ENCODE peak calls at places on chromosomes 6 and 20, in nine cellular contexts. I is left ventricle myocardium inferior; Y is pancreas; N is mammary epithelial cell; G is heart left ventricle; W is hepatocyte; L is CD8-positive, alpha-beta T cell; Z is lower lobe of right lung; D is neuronal stem cell. E is an unnamed sample.

GRCh38 chr6:89895273-89895874 is 1.1 kb downstream of the GJA10 start:
- DNase-seq in I (no peak), Y (no peak), N (peak; percentile 58), G (no peak), W (peak; percentile 80), L (no peak), Z (no peak), D (peak; percentile 63), E (no peak)

GRCh38 chr20:58395604-58396003 is 6.6 kb downstream of the VAPB start:
- DNase-seq in I (no peak), Y (no peak), N (no peak), G (no peak), W (no peak), L (no peak), Z (no peak), D (no peak), E (no peak)

GRCh38 chr20:51447097-51447764 is 95.3 kb downstream of the NFATC2 start:
- DNase-seq in I (peak; percentile 30), Y (peak; percentile 32), N (peak; percentile 88), G (peak; percentile 60), W (peak; percentile 79), L (no peak), Z (no peak), D (peak; percentile 35), E (no peak)

GRCh38 chr6:119442776-119443184 is 93.2 kb upstream of the MAN1A1 start:
- DNase-seq in I (no peak), Y (peak; percentile 35), N (no peak), G (peak; percentile 23), W (no peak), L (no peak), Z (no peak), D (no peak), E (peak; percentile 36)

GRCh38 chr20:16599257-16599656 is 26.0 kb upstream of the KIF16B start:
- DNase-seq in I (no peak), Y (no peak), N (no peak), G (no peak), W (no peak), L (no peak), Z (no peak), D (no peak), E (no peak)

GRCh38 chr6:39849228-39849627 is 57.1 kb downstream of the DAAM2 start:
- DNase-seq in I (no peak), Y (no peak), N (no peak), G (no peak), W (no peak), L (no peak), Z (no peak), D (no peak), E (no peak)

GRCh38 chr6:87473419-87473903 is 687 bp downstream of the SLC35A1 start:
- DNase-seq in I (no peak), Y (no peak), N (peak; percentile 46), G (no peak), W (peak; percentile 75), L (no peak), Z (peak; percentile 53), D (no peak), E (peak; percentile 63)

GRCh38 chr20:52001999-52002666 is 189.4 kb downstream of the ZFP64 start:
- DNase-seq in I (no peak), Y (no peak), N (no peak), G (no peak), W (peak; percentile 21), L (no peak), Z (no peak), D (no peak), E (no peak)

GRCh38 chr6:13535306-13535705 is 39.1 kb upstream of the SIRT5 start:
- DNase-seq in I (no peak), Y (no peak), N (no peak), G (no peak), W (no peak), L (no peak), Z (no peak), D (no peak), E (no peak)

GRCh38 chr20:50594591-50595432 is 84.6 kb downstream of the PTPN1 start:
- DNase-seq in I (no peak), Y (no peak), N (no peak), G (no peak), W (no peak), L (no peak), Z (no peak), D (no peak), E (no peak)

GRCh38 chr6:105482227-105482839 is 79.5 kb upstream of the PREP start:
- DNase-seq in I (peak; percentile 68), Y (no peak), N (no peak), G (peak; percentile 59), W (peak; percentile 20), L (no peak), Z (no peak), D (no peak), E (peak; percentile 58)

GRCh38 chr20:62328684-62329388 is 26.0 kb downstream of the ADRM1 start:
- DNase-seq in I (no peak), Y (no peak), N (no peak), G (no peak), W (no peak), L (no peak), Z (no peak), D (no peak), E (no peak)

GRCh38 chr6:4804095-4804494 is 27.9 kb downstream of the CDYL start:
- DNase-seq in I (no peak), Y (no peak), N (peak; percentile 92), G (no peak), W (peak; percentile 38), L (no peak), Z (no peak), D (no peak), E (no peak)

GRCh38 chr6:27145731-27146455 is 101.6 kb upstream of the PRSS16 start:
- DNase-seq in I (peak; percentile 65), Y (peak; percentile 80), N (peak; percentile 83), G (peak; percentile 83), W (peak; percentile 85), L (peak; percentile 74), Z (peak; percentile 82), D (no peak), E (peak; percentile 43)

GRCh38 chr20:56428881-56429280 is 16.8 kb downstream of the CASS4 start:
- DNase-seq in I (no peak), Y (no peak), N (no peak), G (no peak), W (no peak), L (peak; percentile 27), Z (no peak), D (no peak), E (no peak)
- H3K27ac ChIP-seq in I (no peak overlapping the region), Y (no peak overlapping the region), N (no peak overlapping the region), G (no peak overlapping the region), W (no peak overlapping the region), L (peak overlapping the region; percentile 31), Z (peak overlapping the region; percentile 47), D (no peak overlapping the region), E (no peak overlapping the region)

GRCh38 chr6:152532556-152533422 is 104.4 kb downstream of the SYNE1 start:
- DNase-seq in I (no peak), Y (no peak), N (no peak), G (no peak), W (no peak), L (no peak), Z (no peak), D (no peak), E (no peak)
- H3K4me3 ChIP-seq in I (no peak overlapping the region), Y (no peak overlapping the region), N (no peak overlapping the region), G (no peak overlapping the region), W (no peak overlapping the region), L (no peak overlapping the region), Z (no peak overlapping the region), D (no peak overlapping the region), E (no peak overlapping the region)

GRCh38 chr6:143680157-143680556 is 2.4 kb downstream of the PHACTR2 start:
- DNase-seq in I (no peak), Y (no peak), N (no peak), G (no peak), W (no peak), L (no peak), Z (no peak), D (no peak), E (no peak)

GRCh38 chr6:143677577-143677890 is 231 bp upstream of the PHACTR2 start:
- DNase-seq in I (no peak), Y (no peak), N (no peak), G (no peak), W (no peak), L (no peak), Z (no peak), D (no peak), E (no peak)

GRCh38 chr6:143676437-143677045 is 1.2 kb upstream of the PHACTR2 start:
- DNase-seq in I (no peak), Y (no peak), N (no peak), G (no peak), W (no peak), L (no peak), Z (no peak), D (no peak), E (no peak)

GRCh38 chr6:143678980-143679379 is 1.2 kb downstream of the PHACTR2 start:
- DNase-seq in I (no peak), Y (no peak), N (no peak), G (no peak), W (no peak), L (no peak), Z (no peak), D (no peak), E (no peak)

GRCh38 chr6:143677891-143678737 is at the start of gene PHACTR2:
- DNase-seq in I (peak; percentile 80), Y (peak; percentile 76), N (peak; percentile 58), G (peak; percentile 87), W (peak; percentile 88), L (peak; percentile 56), Z (peak; percentile 82), D (peak; percentile 90), E (peak; percentile 79)
- H3K4me1 ChIP-seq in I (peaks cover 83% of the 10 kb centered on the region), Y (no peaks in the 10 kb centered on the region), N (peaks cover 34% of the 10 kb centered on the region), G (peaks cover 33% of the 10 kb centered on the region), W (peaks cover 36% of the 10 kb centered on the region), L (peaks cover 6% of the 10 kb centered on the region), Z (peaks cover 44% of the 10 kb centered on the region), D (peaks cover 8% of the 10 kb centered on the region), E (peaks cover 66% of the 10 kb centered on the region)

GRCh38 chr20:48292806-48293205 is 507.5 kb upstream of the SULF2 start:
- DNase-seq in I (no peak), Y (no peak), N (no peak), G (no peak), W (no peak), L (no peak), Z (no peak), D (peak; percentile 20), E (no peak)

GRCh38 chr20:48294942-48295341 is 509.7 kb upstream of the SULF2 start:
- DNase-seq in I (no peak), Y (no peak), N (no peak), G (no peak), W (no peak), L (no peak), Z (no peak), D (peak; percentile 31), E (no peak)

GRCh38 chr20:48295445-48295903 is 510.2 kb upstream of the SULF2 start:
- DNase-seq in I (no peak), Y (no peak), N (peak; percentile 88), G (peak; percentile 22), W (peak; percentile 75), L (no peak), Z (no peak), D (peak; percentile 80), E (no peak)

GRCh38 chr20:48295966-48296421 is 510.7 kb upstream of the SULF2 start:
- DNase-seq in I (no peak), Y (no peak), N (no peak), G (no peak), W (peak; percentile 40), L (no peak), Z (no peak), D (peak; percentile 15), E (no peak)

DNA sequence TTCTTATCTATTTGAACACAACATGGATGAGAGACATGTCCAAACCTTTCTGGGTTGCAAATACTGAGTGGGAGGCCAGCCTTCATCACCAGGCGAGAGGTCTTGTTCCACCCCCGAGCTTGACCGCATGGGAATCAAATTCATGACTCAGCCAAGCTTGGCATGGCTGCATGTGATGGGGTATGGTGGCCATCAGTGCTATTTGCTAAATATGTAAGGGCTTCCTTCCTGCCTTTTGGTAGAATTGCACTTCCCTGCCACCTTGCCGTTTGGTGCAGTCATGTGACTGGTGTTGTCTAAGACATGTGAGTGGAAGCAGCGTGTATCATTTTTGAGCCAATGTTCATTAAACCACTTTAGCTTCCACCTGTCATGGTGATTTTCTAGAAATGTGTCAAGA is 508.9 kb upstream of the SULF2 start:
- DNase-seq in I (no peak), Y (no peak), N (no peak), G (no peak), W (no peak), L (no peak), Z (no peak), D (no peak), E (no peak)
- H3K27ac ChIP-seq in I (no peak overlapping the region), Y (no peak overlapping the region), N (no peak overlapping the region), G (no peak overlapping the region), W (peak overlapping the region; percentile 68), L (no peak overlapping the region), Z (no peak overlapping the region), D (no peak overlapping the region), E (no peak overlapping the region)